ENCODE peak calls at places on chromosomes 6 and 20, in eight cellular contexts. One of them, this sample, is unnamed.

GRCh38 chr20:23966927-23967615 is 21.5 kb downstream of the GGTLC1 start:
- DNase-seq in GM12865: no peak
- DNase-seq in epithelial cell of esophagus: no peak
- DNase-seq in B cell: no peak
- DNase-seq in fibroblast of the aortic adventitia: no peak
- DNase-seq in activated B cell treated with CpG ODN at 0.5 μM for 24 hours: no peak
- DNase-seq in BE2C: no peak
- DNase-seq in heart right ventricle: peak; percentile 33
- DNase-seq in this sample: no peak

GRCh38 chr20:58466729-58467571 is 48.2 kb downstream of the APCDD1L start:
- DNase-seq in activated B cell treated with CpG ODN at 0.5 μM for 24 hours: no peak
- DNase-seq in epithelial cell of esophagus: no peak
- DNase-seq in fibroblast of the aortic adventitia: no peak
- DNase-seq in BE2C: no peak
- DNase-seq in GM12865: no peak
- DNase-seq in heart right ventricle: no peak
- DNase-seq in B cell: no peak
- DNase-seq in this sample: no peak

GRCh38 chr6:118748311-118749062 is 97.1 kb upstream of the CEP85L start:
- DNase-seq in activated B cell treated with CpG ODN at 0.5 μM for 24 hours: no peak
- DNase-seq in heart right ventricle: peak; percentile 8
- DNase-seq in epithelial cell of esophagus: peak; percentile 50
- DNase-seq in GM12865: no peak
- DNase-seq in BE2C: peak; percentile 64
- DNase-seq in fibroblast of the aortic adventitia: peak; percentile 21
- DNase-seq in B cell: no peak
- DNase-seq in this sample: no peak

GRCh38 chr6:39792501-39793450 is 600 bp downstream of the DAAM2 start:
- DNase-seq in B cell: no peak
- DNase-seq in heart right ventricle: no peak
- DNase-seq in fibroblast of the aortic adventitia: no peak
- DNase-seq in epithelial cell of esophagus: no peak
- DNase-seq in BE2C: no peak
- DNase-seq in activated B cell treated with CpG ODN at 0.5 μM for 24 hours: no peak
- DNase-seq in GM12865: no peak
- DNase-seq in this sample: no peak

GRCh38 chr6:7246401-7247178 is 66.4 kb downstream of the SSR1 start:
- DNase-seq in epithelial cell of esophagus: no peak
- DNase-seq in activated B cell treated with CpG ODN at 0.5 μM for 24 hours: no peak
- DNase-seq in fibroblast of the aortic adventitia: no peak
- DNase-seq in B cell: no peak
- DNase-seq in BE2C: no peak
- DNase-seq in heart right ventricle: no peak
- DNase-seq in GM12865: no peak
- DNase-seq in this sample: peak; percentile 38

GRCh38 chr20:61660559-61660958 is 405.1 kb downstream of the TAF4 start:
- DNase-seq in epithelial cell of esophagus: no peak
- DNase-seq in BE2C: no peak
- DNase-seq in activated B cell treated with CpG ODN at 0.5 μM for 24 hours: no peak
- DNase-seq in heart right ventricle: no peak
- DNase-seq in fibroblast of the aortic adventitia: no peak
- DNase-seq in B cell: no peak
- DNase-seq in GM12865: no peak
- DNase-seq in this sample: no peak

GRCh38 chr20:34863421-34863965 is 9.2 kb downstream of the GGT7 start:
- DNase-seq in fibroblast of the aortic adventitia: no peak
- DNase-seq in B cell: no peak
- DNase-seq in epithelial cell of esophagus: no peak
- DNase-seq in GM12865: no peak
- DNase-seq in activated B cell treated with CpG ODN at 0.5 μM for 24 hours: no peak
- DNase-seq in heart right ventricle: no peak
- DNase-seq in BE2C: no peak
- DNase-seq in this sample: no peak

GRCh38 chr6:51429042-51429712 is 610.5 kb downstream of the TFAP2B start:
- DNase-seq in epithelial cell of esophagus: no peak
- DNase-seq in activated B cell treated with CpG ODN at 0.5 μM for 24 hours: no peak
- DNase-seq in B cell: no peak
- DNase-seq in heart right ventricle: no peak
- DNase-seq in BE2C: no peak
- DNase-seq in fibroblast of the aortic adventitia: no peak
- DNase-seq in GM12865: no peak
- DNase-seq in this sample: no peak

GRCh38 chr6:10418862-10419748 is 4.2 kb upstream of the TFAP2A start:
- DNase-seq in B cell: no peak
- DNase-seq in activated B cell treated with CpG ODN at 0.5 μM for 24 hours: no peak
- DNase-seq in GM12865: peak; percentile 86
- DNase-seq in fibroblast of the aortic adventitia: no peak
- DNase-seq in BE2C: no peak
- DNase-seq in epithelial cell of esophagus: peak; percentile 92
- DNase-seq in heart right ventricle: no peak
- DNase-seq in this sample: no peak

GRCh38 chr20:23874747-23875146 is 4.8 kb downstream of the CST5 start:
- DNase-seq in epithelial cell of esophagus: no peak
- DNase-seq in fibroblast of the aortic adventitia: no peak
- DNase-seq in GM12865: peak; percentile 4
- DNase-seq in activated B cell treated with CpG ODN at 0.5 μM for 24 hours: no peak
- DNase-seq in B cell: no peak
- DNase-seq in heart right ventricle: no peak
- DNase-seq in BE2C: no peak
- DNase-seq in this sample: no peak

GRCh38 chr20:50694379-50695143 is 3.2 kb upstream of the RIPOR3 start:
- DNase-seq in B cell: no peak
- DNase-seq in heart right ventricle: no peak
- DNase-seq in activated B cell treated with CpG ODN at 0.5 μM for 24 hours: no peak
- DNase-seq in fibroblast of the aortic adventitia: no peak
- DNase-seq in BE2C: no peak
- DNase-seq in epithelial cell of esophagus: peak; percentile 25
- DNase-seq in GM12865: no peak
- DNase-seq in this sample: no peak

GRCh38 chr20:21505810-21506530 is 7.9 kb downstream of the NKX2-2 start:
- DNase-seq in activated B cell treated with CpG ODN at 0.5 μM for 24 hours: peak; percentile 51
- DNase-seq in epithelial cell of esophagus: peak; percentile 62
- DNase-seq in B cell: peak; percentile 67
- DNase-seq in fibroblast of the aortic adventitia: peak; percentile 47
- DNase-seq in heart right ventricle: no peak
- DNase-seq in GM12865: peak; percentile 65
- DNase-seq in BE2C: peak; percentile 70
- DNase-seq in this sample: no peak

GRCh38 chr6:163956571-163957407 is 542.3 kb downstream of the QKI start:
- DNase-seq in heart right ventricle: peak; percentile 90
- DNase-seq in activated B cell treated with CpG ODN at 0.5 μM for 24 hours: peak; percentile 53
- DNase-seq in BE2C: peak; percentile 81
- DNase-seq in B cell: peak; percentile 75
- DNase-seq in epithelial cell of esophagus: peak; percentile 72
- DNase-seq in GM12865: peak; percentile 87
- DNase-seq in fibroblast of the aortic adventitia: peak; percentile 64
- DNase-seq in this sample: peak; percentile 74

GRCh38 chr6:114879719-114880118 is 536.9 kb upstream of the HS3ST5 start:
- DNase-seq in activated B cell treated with CpG ODN at 0.5 μM for 24 hours: no peak
- DNase-seq in BE2C: no peak
- DNase-seq in epithelial cell of esophagus: no peak
- DNase-seq in B cell: no peak
- DNase-seq in GM12865: no peak
- DNase-seq in fibroblast of the aortic adventitia: no peak
- DNase-seq in heart right ventricle: no peak
- DNase-seq in this sample: no peak

GRCh38 chr6:18241208-18241836 is 23.0 kb downstream of the DEK start:
- DNase-seq in heart right ventricle: no peak
- DNase-seq in epithelial cell of esophagus: peak; percentile 50
- DNase-seq in activated B cell treated with CpG ODN at 0.5 μM for 24 hours: no peak
- DNase-seq in GM12865: no peak
- DNase-seq in BE2C: no peak
- DNase-seq in B cell: no peak
- DNase-seq in fibroblast of the aortic adventitia: peak; percentile 22
- DNase-seq in this sample: no peak

GRCh38 chr6:127481628-127482027 is 22.4 kb upstream of the KIAA0408 start:
- DNase-seq in B cell: no peak
- DNase-seq in fibroblast of the aortic adventitia: peak; percentile 81
- DNase-seq in activated B cell treated with CpG ODN at 0.5 μM for 24 hours: no peak
- DNase-seq in heart right ventricle: no peak
- DNase-seq in BE2C: no peak
- DNase-seq in GM12865: no peak
- DNase-seq in epithelial cell of esophagus: peak; percentile 49
- DNase-seq in this sample: no peak

GRCh38 chr6:158018851-158019361 is 37.2 kb downstream of the SYNJ2 start:
- DNase-seq in B cell: no peak
- DNase-seq in heart right ventricle: no peak
- DNase-seq in BE2C: no peak
- DNase-seq in fibroblast of the aortic adventitia: peak; percentile 82
- DNase-seq in activated B cell treated with CpG ODN at 0.5 μM for 24 hours: no peak
- DNase-seq in GM12865: no peak
- DNase-seq in epithelial cell of esophagus: no peak
- DNase-seq in this sample: no peak

GRCh38 chr20:45821942-45822341 is 5.2 kb downstream of the TNNC2 start:
- DNase-seq in BE2C: no peak
- DNase-seq in GM12865: no peak
- DNase-seq in B cell: no peak
- DNase-seq in epithelial cell of esophagus: no peak
- DNase-seq in fibroblast of the aortic adventitia: no peak
- DNase-seq in heart right ventricle: no peak
- DNase-seq in activated B cell treated with CpG ODN at 0.5 μM for 24 hours: no peak
- DNase-seq in this sample: no peak

GRCh38 chr6:83592770-83593394 is 80.5 kb downstream of the PRSS35 start:
- DNase-seq in B cell: peak; percentile 1
- DNase-seq in fibroblast of the aortic adventitia: peak; percentile 14
- DNase-seq in epithelial cell of esophagus: peak; percentile 30
- DNase-seq in activated B cell treated with CpG ODN at 0.5 μM for 24 hours: no peak
- DNase-seq in GM12865: peak; percentile 74
- DNase-seq in heart right ventricle: no peak
- DNase-seq in BE2C: peak; percentile 26
- DNase-seq in this sample: peak; percentile 46
- TF ChIP-seq CTCF in B cell: peak; percentile 12
- TF ChIP-seq CTCF in fibroblast of the aortic adventitia: peak; percentile 64
- TF ChIP-seq CTCF in epithelial cell of esophagus: peak; percentile 75
- TF ChIP-seq CTCF in activated B cell treated with CpG ODN at 0.5 μM for 24 hours: no peak
- TF ChIP-seq CTCF in GM12865: peak; percentile 77
- TF ChIP-seq CTCF in heart right ventricle: no peak
- TF ChIP-seq CTCF in BE2C: peak; percentile 77
- TF ChIP-seq CTCF in this sample: peak; percentile 78

DNA sequence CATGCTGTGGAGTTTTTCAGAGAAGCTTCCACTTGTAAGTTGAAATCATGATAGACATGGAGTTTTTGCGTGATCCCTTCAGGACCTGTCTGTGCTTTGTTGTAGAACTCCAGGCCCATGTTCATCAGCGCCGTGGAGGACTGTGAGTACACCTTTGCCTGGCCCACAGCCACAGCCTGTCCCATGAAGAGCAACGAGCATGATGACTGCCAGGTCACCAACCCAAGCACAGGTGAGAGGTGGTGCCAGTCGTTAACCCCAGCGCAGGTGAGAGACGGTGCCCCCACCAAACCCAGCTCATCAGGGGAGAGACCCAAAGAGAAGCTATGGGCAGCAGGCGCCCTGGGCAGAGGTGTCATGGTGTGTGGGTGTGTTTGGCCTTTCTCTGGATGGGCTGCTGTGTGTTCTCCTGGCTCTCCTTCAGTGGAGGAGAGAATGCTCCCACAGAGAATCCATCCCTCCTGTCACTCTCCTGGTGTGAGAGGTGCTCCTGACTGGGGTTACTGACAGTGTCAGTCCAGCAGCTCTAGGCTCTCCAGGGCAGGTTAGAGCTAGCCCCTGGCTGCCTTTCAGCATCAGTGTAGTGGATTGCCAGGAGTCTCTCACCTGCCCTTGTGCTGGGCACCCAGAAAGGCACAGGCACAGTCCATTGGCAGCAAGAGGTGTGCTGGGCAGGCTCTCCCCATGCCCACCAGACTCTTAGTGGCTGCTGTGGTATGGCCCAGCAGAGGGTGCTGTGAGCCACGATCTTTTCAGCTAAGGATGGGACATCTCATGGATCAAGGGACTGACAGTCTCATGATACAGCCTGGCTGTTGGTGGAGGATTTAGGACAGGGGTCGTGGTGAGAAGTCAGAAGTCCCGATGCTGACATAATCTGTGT is 49.6 kb upstream of the SLC22A1 start:
- DNase-seq in BE2C: no peak
- DNase-seq in epithelial cell of esophagus: peak; percentile 10
- DNase-seq in B cell: peak; percentile 11
- DNase-seq in activated B cell treated with CpG ODN at 0.5 μM for 24 hours: no peak
- DNase-seq in heart right ventricle: no peak
- DNase-seq in GM12865: no peak
- DNase-seq in fibroblast of the aortic adventitia: no peak
- DNase-seq in this sample: no peak
- TF ChIP-seq CTCF in BE2C: peak; percentile 30
- TF ChIP-seq CTCF in epithelial cell of esophagus: peak; percentile 24
- TF ChIP-seq CTCF in B cell: no peak
- TF ChIP-seq CTCF in activated B cell treated with CpG ODN at 0.5 μM for 24 hours: no peak
- TF ChIP-seq CTCF in heart right ventricle: peak; percentile 31
- TF ChIP-seq CTCF in GM12865: no peak
- TF ChIP-seq CTCF in fibroblast of the aortic adventitia: no peak
- TF ChIP-seq CTCF in this sample: no peak

DNA sequence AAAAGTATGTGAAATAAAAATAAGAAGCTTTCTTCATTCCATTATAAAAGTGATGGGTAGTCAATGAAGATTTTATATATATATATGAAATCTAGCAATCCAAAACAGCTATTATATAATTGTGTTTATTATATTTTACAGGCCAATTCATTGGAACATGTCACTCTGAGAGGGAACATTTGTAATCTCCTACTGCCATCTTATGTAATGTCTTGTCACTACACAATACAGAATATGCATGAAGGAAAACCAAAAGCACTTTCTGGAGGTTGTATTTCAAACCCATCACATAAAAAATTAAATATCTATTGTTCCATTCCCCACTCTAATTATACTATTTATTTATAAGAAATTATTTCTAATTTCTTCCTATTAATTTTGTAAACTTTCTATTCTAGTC is 31.5 kb upstream of the IRAK1BP1 start:
- DNase-seq in B cell: no peak
- DNase-seq in GM12865: peak; percentile 5
- DNase-seq in activated B cell treated with CpG ODN at 0.5 μM for 24 hours: no peak
- DNase-seq in fibroblast of the aortic adventitia: peak; percentile 30
- DNase-seq in BE2C: no peak
- DNase-seq in epithelial cell of esophagus: peak; percentile 45
- DNase-seq in heart right ventricle: no peak
- DNase-seq in this sample: no peak
- TF ChIP-seq CTCF in B cell: no peak
- TF ChIP-seq CTCF in GM12865: peak; percentile 17
- TF ChIP-seq CTCF in activated B cell treated with CpG ODN at 0.5 μM for 24 hours: no peak
- TF ChIP-seq CTCF in fibroblast of the aortic adventitia: no peak
- TF ChIP-seq CTCF in BE2C: peak; percentile 28
- TF ChIP-seq CTCF in epithelial cell of esophagus: peak; percentile 45
- TF ChIP-seq CTCF in heart right ventricle: peak; percentile 49
- TF ChIP-seq CTCF in this sample: no peak

DNA sequence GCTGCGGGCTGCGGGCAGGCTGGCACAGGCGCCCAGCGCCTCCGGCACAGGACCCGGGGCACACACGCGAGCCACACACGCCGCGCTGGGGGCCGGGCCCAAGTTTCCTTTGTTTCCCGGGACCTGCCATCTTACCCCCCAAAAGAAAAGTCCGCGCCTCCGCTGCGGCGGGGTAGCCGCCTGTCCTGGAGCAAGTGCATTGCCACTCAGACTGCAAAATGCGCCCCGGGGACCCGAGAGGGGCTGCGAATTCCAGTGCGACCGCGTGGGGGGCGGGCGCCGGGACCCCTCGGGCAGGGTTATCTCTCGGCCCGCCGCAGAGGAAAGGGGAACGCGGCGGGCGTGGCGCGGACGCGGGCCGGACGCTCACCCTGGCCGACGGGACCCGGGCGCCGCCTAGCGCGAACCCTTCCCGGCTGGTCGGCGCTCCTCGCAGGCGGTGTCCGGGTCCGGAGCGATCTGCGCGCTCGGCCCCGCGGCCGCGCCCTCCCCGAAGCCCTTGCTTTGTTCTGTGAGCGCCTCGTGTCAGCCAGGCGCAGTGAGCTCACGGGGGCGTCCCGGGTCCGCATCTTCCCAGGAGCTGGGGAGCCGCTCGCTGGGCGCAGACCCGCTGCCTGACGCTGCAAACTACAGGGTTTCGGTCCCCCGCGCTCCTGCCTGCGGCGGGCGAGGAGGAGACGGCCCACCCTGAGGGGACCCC is 620 bp upstream of the CD24 start:
- DNase-seq in B cell: peak; percentile 76
- DNase-seq in activated B cell treated with CpG ODN at 0.5 μM for 24 hours: peak; percentile 70
- DNase-seq in epithelial cell of esophagus: peak; percentile 71
- DNase-seq in GM12865: peak; percentile 61
- DNase-seq in BE2C: peak; percentile 62
- DNase-seq in heart right ventricle: peak; percentile 7
- DNase-seq in fibroblast of the aortic adventitia: no peak
- DNase-seq in this sample: no peak
- TF ChIP-seq CTCF in B cell: no peak
- TF ChIP-seq CTCF in activated B cell treated with CpG ODN at 0.5 μM for 24 hours: no peak
- TF ChIP-seq CTCF in epithelial cell of esophagus: no peak
- TF ChIP-seq CTCF in GM12865: peak; percentile 31
- TF ChIP-seq CTCF in BE2C: no peak
- TF ChIP-seq CTCF in heart right ventricle: peak; percentile 30
- TF ChIP-seq CTCF in fibroblast of the aortic adventitia: no peak
- TF ChIP-seq CTCF in this sample: no peak

This sample was measured in CD14-positive monocyte.